ENCODE peak calls at places on chromosomes 2 and 18, in eight cellular contexts. L is spleen, V is IMR-90, J is ovary, F is cardiac muscle cell, G is PC-3, B is A549, A is H9. U is an unnamed sample.

GRCh38 chr18:48351216-48352050 is 57.8 kb downstream of the ZBTB7C start:
- DNase-seq in L (no peak), V (no peak), J (no peak), F (no peak), G (no peak), B (no peak), A (no peak), U (no peak)

GRCh38 chr2:156436477-156437085 is 402 bp downstream of the GPD2 start:
- DNase-seq in L (no peak), V (peak; percentile 32), J (no peak), F (peak; percentile 20), G (peak; percentile 20), B (no peak), A (no peak), U (peak; percentile 44)

GRCh38 chr2:158529379-158530110 is 72.8 kb downstream of the PKP4 start:
- DNase-seq in L (no peak), V (peak; percentile 80), J (no peak), F (peak; percentile 45), G (peak; percentile 30), B (no peak), A (no peak), U (no peak)

GRCh38 chr2:3545788-3546478 is 12.2 kb downstream of the RNASEH1 start:
- DNase-seq in L (no peak), V (no peak), J (no peak), F (no peak), G (no peak), B (no peak), A (no peak), U (no peak)

GRCh38 chr2:1723397-1724042 is 20.8 kb downstream of the PXDN start:
- DNase-seq in L (no peak), V (no peak), J (no peak), F (no peak), G (no peak), B (no peak), A (no peak), U (no peak)

GRCh38 chr2:110768591-110768990 is 36.2 kb downstream of the ACOXL start:
- DNase-seq in L (no peak), V (no peak), J (no peak), F (no peak), G (peak; percentile 16), B (no peak), A (no peak), U (no peak)

GRCh38 chr2:119792907-119793312 is 33.2 kb downstream of the PTPN4 start:
- DNase-seq in L (no peak), V (no peak), J (no peak), F (no peak), G (no peak), B (no peak), A (peak; percentile 47), U (no peak)

GRCh38 chr2:23041443-23041842 is 343.5 kb upstream of the KLHL29 start:
- DNase-seq in L (peak; percentile 60), V (no peak), J (no peak), F (no peak), G (no peak), B (no peak), A (no peak), U (no peak)

GRCh38 chr2:66581461-66582363 is 146.8 kb downstream of the MEIS1 start:
- DNase-seq in L (peak; percentile 72), V (peak; percentile 63), J (peak; percentile 68), F (peak; percentile 22), G (no peak), B (no peak), A (peak; percentile 63), U (no peak)

GRCh38 chr18:77107218-77107815 is 25.3 kb downstream of the MBP start:
- DNase-seq in L (no peak), V (no peak), J (no peak), F (peak; percentile 53), G (no peak), B (no peak), A (no peak), U (no peak)

GRCh38 chr18:50469380-50469781 is 90.5 kb upstream of the MAPK4 start:
- DNase-seq in L (no peak), V (no peak), J (no peak), F (no peak), G (no peak), B (no peak), A (no peak), U (no peak)

GRCh38 chr2:186950694-186951093 is 101.7 kb upstream of the ZSWIM2 start:
- DNase-seq in L (no peak), V (peak; percentile 14), J (no peak), F (no peak), G (peak; percentile 71), B (no peak), A (no peak), U (no peak)

GRCh38 chr18:12307251-12307736 is 747 bp upstream of the TUBB6 start:
- DNase-seq in L (peak; percentile 79), V (peak; percentile 76), J (peak; percentile 79), F (peak; percentile 80), G (no peak), B (no peak), A (no peak), U (no peak)

GRCh38 chr2:175205523-175205922 is 24.0 kb upstream of the ATP5MC3 start:
- DNase-seq in L (no peak), V (peak; percentile 41), J (no peak), F (peak; percentile 7), G (peak; percentile 32), B (no peak), A (no peak), U (no peak)

GRCh38 chr2:100780203-100781008 is 39.5 kb upstream of the NPAS2 start:
- DNase-seq in L (no peak), V (peak; percentile 81), J (no peak), F (peak; percentile 76), G (peak; percentile 96), B (no peak), A (no peak), U (no peak)

GRCh38 chr2:17966793-17967192 is 88.3 kb downstream of the KCNS3 start:
- DNase-seq in L (no peak), V (no peak), J (no peak), F (no peak), G (no peak), B (no peak), A (no peak), U (no peak)

GRCh38 chr2:98909381-98910211 is 26.4 kb downstream of the CRACDL start:
- DNase-seq in L (peak; percentile 70), V (peak; percentile 85), J (no peak), F (peak; percentile 86), G (peak; percentile 87), B (no peak), A (peak; percentile 90), U (peak; percentile 94)

DNA sequence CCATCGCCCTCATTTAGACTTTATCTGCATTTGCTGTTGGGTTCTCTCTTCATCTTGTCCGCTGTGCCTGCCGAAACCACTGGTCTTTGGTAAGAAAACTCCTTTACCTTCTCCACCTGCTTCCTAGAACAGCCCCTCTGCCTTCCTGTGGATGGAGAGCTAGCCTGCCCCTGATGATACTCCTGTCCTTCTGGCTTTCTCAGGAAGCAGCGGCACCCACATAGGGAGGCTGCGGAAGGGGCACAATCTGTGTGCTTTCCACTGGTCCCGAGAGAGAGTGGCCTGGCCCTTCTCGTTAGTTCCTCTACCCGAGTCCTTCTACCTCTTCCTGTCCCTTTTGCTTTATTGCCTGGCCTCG is 80.3 kb upstream of the RBM44 start:
- DNase-seq in L (no peak), V (no peak), J (no peak), F (no peak), G (no peak), B (no peak), A (no peak), U (no peak)
- H3K27ac ChIP-seq in L (no peak overlapping the region), V (peak overlapping the region; percentile 25), J (no peak overlapping the region), F (no peak overlapping the region), G (no peak overlapping the region), B (no peak overlapping the region), A (no peak overlapping the region), U (peak overlapping the region; percentile 21)

GRCh38 chr18:67504739-67505138 is 11.8 kb downstream of the DSEL start:
- DNase-seq in L (no peak), V (no peak), J (no peak), F (no peak), G (no peak), B (no peak), A (no peak), U (no peak)
- H3K27ac ChIP-seq in L (no peak overlapping the region), V (no peak overlapping the region), J (no peak overlapping the region), F (no peak overlapping the region), G (no peak overlapping the region), B (no peak overlapping the region), A (no peak overlapping the region), U (no peak overlapping the region)

GRCh38 chr2:64470921-64471320 is 17.0 kb downstream of the LGALSL start:
- DNase-seq in L (no peak), V (no peak), J (no peak), F (no peak), G (no peak), B (no peak), A (no peak), U (no peak)

GRCh38 chr2:64471616-64472015 is 17.7 kb downstream of the LGALSL start:
- DNase-seq in L (no peak), V (no peak), J (no peak), F (no peak), G (no peak), B (no peak), A (no peak), U (no peak)

GRCh38 chr2:64467463-64467843 is 13.5 kb downstream of the LGALSL start:
- DNase-seq in L (peak; percentile 77), V (no peak), J (no peak), F (no peak), G (no peak), B (no peak), A (no peak), U (no peak)

GRCh38 chr2:64469261-64469660 is 15.3 kb downstream of the LGALSL start:
- DNase-seq in L (no peak), V (no peak), J (no peak), F (no peak), G (no peak), B (no peak), A (no peak), U (no peak)

GRCh38 chr2:64470071-64470470 is 16.1 kb downstream of the LGALSL start:
- DNase-seq in L (no peak), V (no peak), J (no peak), F (no peak), G (no peak), B (no peak), A (no peak), U (no peak)
- H3K27ac ChIP-seq in L (no peak overlapping the region), V (no peak overlapping the region), J (no peak overlapping the region), F (no peak overlapping the region), G (no peak overlapping the region), B (no peak overlapping the region), A (no peak overlapping the region), U (no peak overlapping the region)

GRCh38 chr2:39512941-39513340 is 75.9 kb upstream of the MAP4K3 start:
- DNase-seq in L (no peak), V (peak; percentile 54), J (no peak), F (no peak), G (no peak), B (no peak), A (no peak), U (no peak)

GRCh38 chr2:39511786-39512433 is 74.8 kb upstream of the MAP4K3 start:
- DNase-seq in L (no peak), V (no peak), J (no peak), F (no peak), G (no peak), B (no peak), A (no peak), U (no peak)

GRCh38 chr2:39512434-39512935 is 75.4 kb upstream of the MAP4K3 start:
- DNase-seq in L (no peak), V (no peak), J (peak; percentile 69), F (no peak), G (no peak), B (no peak), A (no peak), U (no peak)

GRCh38 chr2:39510087-39510486 is 73.0 kb upstream of the MAP4K3 start:
- DNase-seq in L (no peak), V (no peak), J (no peak), F (no peak), G (no peak), B (no peak), A (no peak), U (no peak)

GRCh38 chr2:39511219-39511785 is 74.2 kb upstream of the MAP4K3 start:
- DNase-seq in L (no peak), V (no peak), J (peak; percentile 25), F (peak; percentile 43), G (no peak), B (no peak), A (no peak), U (no peak)
- H3K27ac ChIP-seq in L (peak overlapping the region; percentile 55), V (peak overlapping the region; percentile 68), J (peak overlapping the region; percentile 69), F (no peak overlapping the region), G (no peak overlapping the region), B (peak overlapping the region; percentile 33), A (no peak overlapping the region), U (peak overlapping the region; percentile 56)